ENCODE peak calls at places on chromosomes 6 and 20, in six cellular contexts. M is astrocyte of the spinal cord, T is AG04450, L is spleen, Y is WTC11, C is A549. Q is an unnamed sample.

GRCh38 chr6:5087389-5087788 is 2.2 kb downstream of the PPP1R3G start:
- DNase-seq in M (no peak), T (no peak), L (no peak), Y (no peak), C (no peak), Q (no peak)

GRCh38 chr20:32623667-32624157 is 38.6 kb upstream of the NOL4L start:
- DNase-seq in M (no peak), T (no peak), L (no peak), Y (peak), C (no peak), Q (no peak)

GRCh38 chr6:88730602-88731001 is 232.8 kb downstream of the RNGTT start:
- DNase-seq in M (peak), T (no peak), L (no peak), Y (peak), C (peak), Q (no peak)

GRCh38 chr6:135938588-135939215 is 87.2 kb downstream of the PDE7B start:
- DNase-seq in M (peak), T (no peak), L (no peak), Y (no peak), C (no peak), Q (no peak)

GRCh38 chr6:41546866-41547798 is 951 bp downstream of the FOXP4 start:
- DNase-seq in M (peak), T (no peak), L (peak), Y (no peak), C (peak), Q (no peak)

GRCh38 chr20:40232288-40232687 is 456.7 kb downstream of the MAFB start:
- DNase-seq in M (peak), T (no peak), L (no peak), Y (no peak), C (no peak), Q (no peak)

GRCh38 chr20:12649234-12649633 is 359.5 kb upstream of the SPTLC3 start:
- DNase-seq in M (no peak), T (no peak), L (no peak), Y (no peak), C (no peak), Q (no peak)

GRCh38 chr6:105164418-105164817 is 15.4 kb downstream of the POPDC3 start:
- DNase-seq in M (peak), T (no peak), L (no peak), Y (no peak), C (no peak), Q (no peak)

GRCh38 chr6:26500102-26500501 is at the start of gene BTN1A1:
- DNase-seq in M (no peak), T (no peak), L (no peak), Y (peak), C (no peak), Q (no peak)

GRCh38 chr20:43459022-43459942 is 1.6 kb downstream of the SRSF6 start:
- DNase-seq in M (no peak), T (no peak), L (no peak), Y (no peak), C (no peak), Q (no peak)

GRCh38 chr20:41347523-41348429 is 7.2 kb downstream of the LPIN3 start:
- DNase-seq in M (no peak), T (no peak), L (no peak), Y (no peak), C (no peak), Q (no peak)

GRCh38 chr6:149027484-149027883 is 280.7 kb downstream of the UST start:
- DNase-seq in M (no peak), T (no peak), L (no peak), Y (no peak), C (no peak), Q (no peak)

GRCh38 chr6:40928302-40928701 is 110.7 kb downstream of the UNC5CL start:
- DNase-seq in M (no peak), T (no peak), L (no peak), Y (no peak), C (no peak), Q (no peak)

GRCh38 chr6:113219783-113220182 is 637.4 kb upstream of the MARCKS start:
- DNase-seq in M (no peak), T (no peak), L (no peak), Y (no peak), C (no peak), Q (no peak)

GRCh38 chr20:5402903-5403531 is 86.3 kb upstream of the PROKR2 start:
- DNase-seq in M (no peak), T (no peak), L (no peak), Y (peak), C (peak), Q (no peak)

GRCh38 chr6:147510949-147511590 is 2.6 kb downstream of the SAMD5 start:
- DNase-seq in M (no peak), T (no peak), L (no peak), Y (no peak), C (no peak), Q (no peak)

GRCh38 chr6:42354707-42355106 is 97.0 kb downstream of the TRERF1 start:
- DNase-seq in M (peak), T (no peak), L (no peak), Y (no peak), C (no peak), Q (no peak)

GRCh38 chr6:125306756-125307149 is 5.0 kb upstream of the HDDC2 start:
- DNase-seq in M (no peak), T (no peak), L (no peak), Y (no peak), C (no peak), Q (no peak)

GRCh38 chr6:40308533-40309306 is 278.4 kb downstream of the LRFN2 start:
- DNase-seq in M (peak), T (peak), L (peak), Y (peak), C (peak), Q (no peak)

GRCh38 chr6:34149831-34150400 is 4.0 kb upstream of the GRM4 start:
- DNase-seq in M (no peak), T (no peak), L (peak), Y (peak), C (no peak), Q (peak)

GRCh38 chr20:21360686-21361085 is 36.6 kb downstream of the NKX2-4 start:
- DNase-seq in M (no peak), T (no peak), L (no peak), Y (no peak), C (no peak), Q (no peak)

GRCh38 chr6:16799279-16800193 is 38.3 kb upstream of the ATXN1 start:
- DNase-seq in M (no peak), T (no peak), L (no peak), Y (no peak), C (peak), Q (no peak)

GRCh38 chr20:24318569-24319352 is 150.7 kb upstream of the SYNDIG1 start:
- DNase-seq in M (no peak), T (no peak), L (no peak), Y (no peak), C (no peak), Q (no peak)

GRCh38 chr20:51195419-51195901 is 172.6 kb upstream of the KCNG1 start:
- DNase-seq in M (peak), T (no peak), L (no peak), Y (no peak), C (no peak), Q (no peak)

GRCh38 chr6:43271944-43272343 is 26.1 kb upstream of the SLC22A7 start:
- DNase-seq in M (no peak), T (no peak), L (no peak), Y (no peak), C (no peak), Q (no peak)

GRCh38 chr6:113809818-113810217 is 47.3 kb upstream of the MARCKS start:
- DNase-seq in M (no peak), T (no peak), L (no peak), Y (no peak), C (no peak), Q (no peak)

GRCh38 chr6:20455175-20456075 is 53.7 kb downstream of the E2F3 start:
- DNase-seq in M (peak), T (no peak), L (no peak), Y (no peak), C (no peak), Q (no peak)
- TF ChIP-seq CTCF in M (no peak), T (no peak), L (no peak), Y (no peak), C (no peak), Q (no peak)

GRCh38 chr6:1773697-1774096 is 164.0 kb downstream of the FOXC1 start:
- DNase-seq in M (no peak), T (no peak), L (no peak), Y (no peak), C (no peak), Q (no peak)
- TF ChIP-seq CTCF in M (no peak), T (no peak), L (no peak), Y (no peak), C (no peak), Q (no peak)

DNA sequence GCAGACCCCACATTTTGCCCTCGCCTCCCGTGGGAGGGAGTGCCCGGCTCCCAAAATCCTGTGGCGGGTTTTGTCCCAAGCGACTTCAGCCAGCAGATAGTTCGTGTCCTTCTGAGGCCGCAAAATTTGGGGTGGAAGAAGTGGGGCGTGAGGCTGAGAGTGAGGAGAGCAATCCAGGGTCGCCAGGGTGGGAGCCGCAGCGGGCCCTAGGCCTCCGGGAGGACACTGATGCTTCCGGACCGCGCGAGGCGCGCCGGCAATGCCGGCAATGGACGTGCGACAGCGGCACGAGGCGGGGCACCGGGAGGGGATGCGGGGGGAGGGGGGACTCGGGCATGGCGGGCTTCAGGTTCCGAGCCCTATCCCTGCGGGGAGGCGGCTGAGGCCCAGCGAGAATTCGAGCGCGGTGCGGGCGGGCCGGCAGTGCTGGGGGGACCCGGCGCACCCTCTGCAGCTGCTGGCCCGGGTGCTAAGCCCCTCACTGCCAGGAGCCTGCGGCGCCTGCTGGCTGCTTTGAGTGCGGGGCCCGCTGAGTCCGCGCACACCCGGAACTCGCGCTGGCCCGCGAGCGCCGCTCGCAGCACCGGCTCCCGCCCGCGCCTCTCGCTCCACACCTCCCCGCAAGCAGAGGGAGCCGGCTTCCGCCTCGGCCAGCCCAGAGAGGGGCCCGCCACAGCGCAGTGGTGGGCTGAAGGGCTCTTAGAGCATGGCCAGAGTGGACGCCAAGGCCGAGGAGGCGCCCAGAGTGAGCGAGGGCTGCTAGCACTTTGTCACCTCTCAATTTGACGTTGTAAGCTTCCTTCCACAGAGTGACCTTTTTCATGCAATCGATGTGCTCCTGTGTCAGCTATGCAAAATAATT is 143.8 kb downstream of the LPA start:
- DNase-seq in M (peak), T (peak), L (peak), Y (peak), C (peak), Q (no peak)
- TF ChIP-seq CTCF in M (no peak), T (no peak), L (peak), Y (no peak), C (peak), Q (peak)

GRCh38 chr6:13848553-13849150 is 34.3 kb upstream of the MCUR1 start:
- DNase-seq in M (no peak), T (peak), L (no peak), Y (no peak), C (no peak), Q (no peak)

GRCh38 chr6:13847651-13848050 is 33.3 kb upstream of the MCUR1 start:
- DNase-seq in M (no peak), T (no peak), L (no peak), Y (no peak), C (no peak), Q (no peak)

GRCh38 chr6:13851803-13852202 is 37.4 kb upstream of the MCUR1 start:
- DNase-seq in M (no peak), T (no peak), L (no peak), Y (no peak), C (no peak), Q (no peak)

DNA sequence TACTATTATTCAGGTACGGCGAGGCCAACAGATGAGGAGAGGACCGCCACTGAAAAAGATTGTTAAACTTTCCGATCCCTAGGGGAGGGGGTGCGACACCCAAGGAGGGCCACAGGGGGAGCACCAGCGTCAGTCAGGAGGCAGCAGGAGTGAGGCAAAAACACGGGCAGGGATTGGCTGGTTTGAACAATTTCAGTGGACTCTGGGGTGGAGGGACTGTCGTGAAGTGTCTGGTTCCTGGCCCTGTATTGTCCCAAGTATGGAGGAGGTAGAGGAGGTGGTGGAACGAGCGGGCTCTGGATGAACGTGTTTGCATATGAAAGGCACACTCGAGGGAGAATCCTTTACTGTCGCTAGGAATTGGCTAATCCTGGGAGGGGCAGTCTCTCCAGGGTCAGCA is 32.5 kb upstream of the MCUR1 start:
- DNase-seq in M (no peak), T (no peak), L (no peak), Y (peak), C (peak), Q (no peak)
- TF ChIP-seq CTCF in M (peak), T (peak), L (no peak), Y (no peak), C (no peak), Q (peak)

GRCh38 chr6:23180504-23181293 is 611.3 kb downstream of the HDGFL1 start:
- DNase-seq in M (peak), T (peak), L (peak), Y (no peak), C (no peak), Q (no peak)
- TF ChIP-seq CTCF in M (no peak), T (peak), L (no peak), Y (no peak), C (no peak), Q (no peak)

GRCh38 chr6:53523511-53524454 is 21.1 kb downstream of the GCLC start:
- DNase-seq in M (no peak), T (no peak), L (no peak), Y (no peak), C (no peak), Q (no peak)

GRCh38 chr6:53524455-53524815 is 20.5 kb downstream of the GCLC start:
- DNase-seq in M (peak), T (no peak), L (no peak), Y (no peak), C (no peak), Q (no peak)

GRCh38 chr6:53517021-53517420 is 27.9 kb downstream of the GCLC start:
- DNase-seq in M (no peak), T (no peak), L (no peak), Y (no peak), C (no peak), Q (no peak)

GRCh38 chr6:53518862-53519261 is 26.0 kb downstream of the GCLC start:
- DNase-seq in M (no peak), T (no peak), L (no peak), Y (no peak), C (no peak), Q (no peak)

DNA sequence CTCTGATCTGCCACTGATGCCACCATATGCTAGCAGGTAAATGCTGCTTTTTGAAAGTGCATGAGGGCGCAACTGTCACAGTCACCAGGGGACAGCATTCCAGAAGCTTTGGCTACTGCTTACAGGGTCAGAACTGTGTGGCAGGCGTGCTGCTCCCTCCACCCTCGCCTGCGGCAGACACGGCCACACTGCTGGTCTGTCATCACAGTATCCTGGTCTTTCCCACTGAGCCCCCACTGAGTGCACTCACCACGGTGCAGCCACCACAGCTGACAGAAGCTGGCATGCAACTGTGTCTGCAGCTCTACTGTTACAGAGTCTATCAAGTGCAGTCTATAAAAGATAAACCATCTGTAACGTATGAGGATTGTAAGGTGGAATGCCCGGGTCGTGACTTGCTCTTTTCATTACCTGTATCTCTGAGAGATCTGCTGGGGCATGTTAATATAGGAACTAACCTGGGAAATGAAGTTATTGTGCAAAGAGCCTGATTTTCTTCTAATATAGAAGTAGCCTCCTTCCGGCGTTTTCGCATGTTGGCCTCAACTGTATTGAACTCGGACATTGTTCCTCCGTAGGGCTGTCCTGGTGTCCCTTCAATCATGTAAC is 24.5 kb downstream of the GCLC start:
- DNase-seq in M (no peak), T (no peak), L (no peak), Y (no peak), C (no peak), Q (no peak)
- TF ChIP-seq CTCF in M (no peak), T (no peak), L (no peak), Y (no peak), C (no peak), Q (no peak)

GRCh38 chr6:82711992-82712788 is 348.6 kb downstream of the TPBG start:
- DNase-seq in M (peak), T (no peak), L (no peak), Y (no peak), C (no peak), Q (no peak)

GRCh38 chr6:82711105-82711829 is 347.6 kb downstream of the TPBG start:
- DNase-seq in M (no peak), T (no peak), L (no peak), Y (no peak), C (no peak), Q (no peak)

DNA sequence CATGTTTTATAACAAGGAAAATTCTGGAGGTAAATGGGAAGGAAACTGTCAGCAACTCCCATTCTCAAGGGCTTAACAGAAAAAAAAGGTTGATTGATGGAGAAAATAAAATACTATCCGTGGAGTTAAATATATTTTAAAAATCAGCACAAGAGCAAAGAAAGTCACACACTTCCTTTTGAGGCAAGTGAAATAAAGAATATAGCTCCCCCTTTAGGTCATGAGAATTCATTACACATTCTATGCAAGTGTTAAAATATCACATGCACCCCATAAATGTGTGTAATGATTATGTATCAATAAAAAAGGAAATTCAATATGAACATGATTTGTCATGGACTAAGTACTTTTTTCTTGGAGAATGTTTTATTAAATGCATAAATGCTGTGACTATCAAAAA is 349.2 kb downstream of the TPBG start:
- DNase-seq in M (no peak), T (no peak), L (no peak), Y (no peak), C (no peak), Q (no peak)
- TF ChIP-seq CTCF in M (peak), T (peak), L (no peak), Y (peak), C (no peak), Q (peak)